ENCODE peak calls at places on chromosomes 16 and 17, in six cellular contexts. One of them, this sample, is unnamed.

GRCh38 chr17:57256708-57257112 is 387 bp downstream of the MSI2 start:
- DNase-seq in A549: peak; percentile 33
- DNase-seq in GM12878: no peak
- DNase-seq in K562: peak; percentile 51
- DNase-seq in endothelial cell of umbilical vein: peak; percentile 33
- DNase-seq in HepG2: no peak
- DNase-seq in this sample: peak; percentile 46

GRCh38 chr17:18119166-18119745 is 10.7 kb downstream of the MYO15A start:
- DNase-seq in A549: no peak
- DNase-seq in GM12878: no peak
- DNase-seq in K562: no peak
- DNase-seq in endothelial cell of umbilical vein: no peak
- DNase-seq in HepG2: no peak
- DNase-seq in this sample: no peak

GRCh38 chr16:49748322-49748721 is 107.6 kb downstream of the ZNF423 start:
- DNase-seq in A549: no peak
- DNase-seq in GM12878: no peak
- DNase-seq in K562: no peak
- DNase-seq in endothelial cell of umbilical vein: no peak
- DNase-seq in HepG2: no peak
- DNase-seq in this sample: no peak

GRCh38 chr16:49116873-49117272 is 164.8 kb downstream of the CBLN1 start:
- DNase-seq in A549: no peak
- DNase-seq in GM12878: no peak
- DNase-seq in K562: no peak
- DNase-seq in endothelial cell of umbilical vein: no peak
- DNase-seq in HepG2: no peak
- DNase-seq in this sample: no peak

GRCh38 chr17:46832945-46833839 is 14.7 kb upstream of the WNT3 start:
- DNase-seq in A549: no peak
- DNase-seq in GM12878: no peak
- DNase-seq in K562: peak; percentile 40
- DNase-seq in endothelial cell of umbilical vein: no peak
- DNase-seq in HepG2: peak; percentile 57
- DNase-seq in this sample: no peak

GRCh38 chr17:21302711-21303425 is 18.4 kb downstream of the MAP2K3 start:
- DNase-seq in A549: no peak
- DNase-seq in GM12878: no peak
- DNase-seq in K562: no peak
- DNase-seq in endothelial cell of umbilical vein: peak; percentile 2
- DNase-seq in HepG2: no peak
- DNase-seq in this sample: no peak

GRCh38 chr16:30567991-30568638 is 3.4 kb downstream of the ZNF688 start:
- DNase-seq in A549: peak; percentile 78
- DNase-seq in GM12878: peak; percentile 66
- DNase-seq in K562: no peak
- DNase-seq in endothelial cell of umbilical vein: no peak
- DNase-seq in HepG2: peak; percentile 62
- DNase-seq in this sample: peak; percentile 88

GRCh38 chr17:82801377-82801970 is 38.3 kb downstream of the ZNF750 start:
- DNase-seq in A549: no peak
- DNase-seq in GM12878: no peak
- DNase-seq in K562: no peak
- DNase-seq in endothelial cell of umbilical vein: no peak
- DNase-seq in HepG2: no peak
- DNase-seq in this sample: no peak

GRCh38 chr16:30533748-30534367 is 800 bp downstream of the ZNF747 start:
- DNase-seq in A549: no peak
- DNase-seq in GM12878: no peak
- DNase-seq in K562: no peak
- DNase-seq in endothelial cell of umbilical vein: no peak
- DNase-seq in HepG2: no peak
- DNase-seq in this sample: peak; percentile 57

GRCh38 chr16:54585966-54586365 is 299.4 kb upstream of the IRX3 start:
- DNase-seq in A549: no peak
- DNase-seq in GM12878: no peak
- DNase-seq in K562: no peak
- DNase-seq in endothelial cell of umbilical vein: no peak
- DNase-seq in HepG2: no peak
- DNase-seq in this sample: no peak

GRCh38 chr17:14833201-14833773 is 431.8 kb downstream of the PMP22 start:
- DNase-seq in A549: no peak
- DNase-seq in GM12878: no peak
- DNase-seq in K562: no peak
- DNase-seq in endothelial cell of umbilical vein: no peak
- DNase-seq in HepG2: no peak
- DNase-seq in this sample: peak; percentile 46

GRCh38 chr16:70652322-70652721 is 6.0 kb downstream of the IL34 start:
- DNase-seq in A549: no peak
- DNase-seq in GM12878: no peak
- DNase-seq in K562: no peak
- DNase-seq in endothelial cell of umbilical vein: peak; percentile 18
- DNase-seq in HepG2: no peak
- DNase-seq in this sample: no peak

GRCh38 chr17:61723183-61723582 is 132.2 kb upstream of the NACA2 start:
- DNase-seq in A549: no peak
- DNase-seq in GM12878: no peak
- DNase-seq in K562: no peak
- DNase-seq in endothelial cell of umbilical vein: no peak
- DNase-seq in HepG2: peak; percentile 24
- DNase-seq in this sample: no peak

GRCh38 chr17:81738801-81739393 is 26.8 kb downstream of the SLC25A10 start:
- DNase-seq in A549: no peak
- DNase-seq in GM12878: no peak
- DNase-seq in K562: no peak
- DNase-seq in endothelial cell of umbilical vein: no peak
- DNase-seq in HepG2: no peak
- DNase-seq in this sample: no peak

GRCh38 chr17:64183815-64184397 is 54.0 kb upstream of the ERN1 start:
- DNase-seq in A549: no peak
- DNase-seq in GM12878: no peak
- DNase-seq in K562: no peak
- DNase-seq in endothelial cell of umbilical vein: peak; percentile 6
- DNase-seq in HepG2: no peak
- DNase-seq in this sample: peak; percentile 45

GRCh38 chr17:694239-694638 is 20.4 kb downstream of the VPS53 start:
- DNase-seq in A549: peak; percentile 89
- DNase-seq in GM12878: no peak
- DNase-seq in K562: no peak
- DNase-seq in endothelial cell of umbilical vein: peak; percentile 78
- DNase-seq in HepG2: no peak
- DNase-seq in this sample: no peak

GRCh38 chr16:64983226-64983625 is 138.6 kb downstream of the CDH11 start:
- DNase-seq in A549: no peak
- DNase-seq in GM12878: no peak
- DNase-seq in K562: no peak
- DNase-seq in endothelial cell of umbilical vein: no peak
- DNase-seq in HepG2: no peak
- DNase-seq in this sample: no peak

GRCh38 chr16:2040031-2040430 is 7.6 kb downstream of the NTHL1 start:
- DNase-seq in A549: no peak
- DNase-seq in GM12878: no peak
- DNase-seq in K562: no peak
- DNase-seq in endothelial cell of umbilical vein: no peak
- DNase-seq in HepG2: no peak
- DNase-seq in this sample: no peak

GRCh38 chr16:66832661-66833305 is 2.0 kb upstream of the NAE1 start:
- DNase-seq in A549: no peak
- DNase-seq in GM12878: no peak
- DNase-seq in K562: no peak
- DNase-seq in endothelial cell of umbilical vein: no peak
- DNase-seq in HepG2: no peak
- DNase-seq in this sample: peak; percentile 28

GRCh38 chr17:61813211-61813610 is 50.1 kb downstream of the BRIP1 start:
- DNase-seq in A549: no peak
- DNase-seq in GM12878: no peak
- DNase-seq in K562: no peak
- DNase-seq in endothelial cell of umbilical vein: no peak
- DNase-seq in HepG2: no peak
- DNase-seq in this sample: no peak

GRCh38 chr16:50668368-50669008 is 12.6 kb downstream of the SNX20 start:
- DNase-seq in A549: no peak
- DNase-seq in GM12878: no peak
- DNase-seq in K562: no peak
- DNase-seq in endothelial cell of umbilical vein: no peak
- DNase-seq in HepG2: peak; percentile 46
- DNase-seq in this sample: no peak

GRCh38 chr17:80487511-80487910 is 11.1 kb upstream of the NPTX1 start:
- DNase-seq in A549: no peak
- DNase-seq in GM12878: no peak
- DNase-seq in K562: no peak
- DNase-seq in endothelial cell of umbilical vein: no peak
- DNase-seq in HepG2: no peak
- DNase-seq in this sample: no peak

GRCh38 chr17:55642741-55643140 is 79.9 kb downstream of the TMEM100 start:
- DNase-seq in A549: no peak
- DNase-seq in GM12878: no peak
- DNase-seq in K562: no peak
- DNase-seq in endothelial cell of umbilical vein: no peak
- DNase-seq in HepG2: no peak
- DNase-seq in this sample: peak; percentile 12

GRCh38 chr17:9470171-9470570 is 105.4 kb downstream of the STX8 start:
- DNase-seq in A549: no peak
- DNase-seq in GM12878: peak; percentile 25
- DNase-seq in K562: no peak
- DNase-seq in endothelial cell of umbilical vein: peak; percentile 46
- DNase-seq in HepG2: no peak
- DNase-seq in this sample: peak; percentile 36

GRCh38 chr17:72219824-72220473 is 99.1 kb downstream of the SOX9 start:
- DNase-seq in A549: no peak
- DNase-seq in GM12878: no peak
- DNase-seq in K562: no peak
- DNase-seq in endothelial cell of umbilical vein: no peak
- DNase-seq in HepG2: no peak
- DNase-seq in this sample: no peak
- TF ChIP-seq MAX in A549: no peak
- TF ChIP-seq MAX in GM12878: no peak
- TF ChIP-seq MAX in K562: no peak
- TF ChIP-seq MAX in endothelial cell of umbilical vein: no peak
- TF ChIP-seq MAX in HepG2: no peak
- TF ChIP-seq MAX in this sample: no peak

DNA sequence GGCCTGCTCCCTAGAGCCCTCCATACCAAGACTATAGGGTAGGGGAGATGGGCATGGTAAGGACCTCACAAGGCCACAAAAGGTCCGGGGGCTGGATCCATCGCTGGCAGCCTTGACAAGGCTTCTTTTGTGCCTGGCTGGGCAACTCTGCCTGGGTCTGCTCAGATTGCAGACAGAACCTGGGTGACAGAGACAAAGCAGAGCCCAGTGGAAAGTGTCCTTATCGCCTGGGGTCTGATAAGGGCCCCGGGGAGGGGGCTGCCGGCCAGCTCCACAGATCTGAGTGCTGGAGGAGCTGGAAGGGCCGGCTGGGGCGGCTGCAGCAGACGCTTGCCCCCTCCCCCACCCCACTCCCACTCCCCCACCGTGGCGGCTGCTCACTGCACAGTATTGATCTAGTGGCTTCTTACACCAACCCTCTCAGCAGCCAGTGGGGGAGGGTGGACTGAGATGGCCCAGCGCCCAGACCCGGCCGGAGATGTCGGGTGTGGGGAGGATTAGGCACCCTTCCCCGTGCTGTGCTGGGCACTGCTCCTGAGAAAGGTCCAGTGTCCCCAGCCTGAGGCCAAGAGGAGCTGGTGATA is 7.2 kb downstream of the MMP15 start:
- DNase-seq in A549: no peak
- DNase-seq in GM12878: no peak
- DNase-seq in K562: peak; percentile 62
- DNase-seq in endothelial cell of umbilical vein: no peak
- DNase-seq in HepG2: no peak
- DNase-seq in this sample: no peak
- TF ChIP-seq MYC in A549: no peak
- TF ChIP-seq MYC in GM12878: no peak
- TF ChIP-seq MYC in K562: no peak
- TF ChIP-seq MYC in endothelial cell of umbilical vein: no peak
- TF ChIP-seq MYC in HepG2: no peak
- TF ChIP-seq MYC in this sample: no peak

GRCh38 chr16:928526-928925 is 42.3 kb downstream of the LMF1 start:
- DNase-seq in A549: no peak
- DNase-seq in GM12878: no peak
- DNase-seq in K562: no peak
- DNase-seq in endothelial cell of umbilical vein: no peak
- DNase-seq in HepG2: no peak
- DNase-seq in this sample: no peak

GRCh38 chr16:927406-927805 is 43.4 kb downstream of the LMF1 start:
- DNase-seq in A549: no peak
- DNase-seq in GM12878: no peak
- DNase-seq in K562: no peak
- DNase-seq in endothelial cell of umbilical vein: no peak
- DNase-seq in HepG2: no peak
- DNase-seq in this sample: no peak

GRCh38 chr16:926715-927114 is 44.1 kb downstream of the LMF1 start:
- DNase-seq in A549: no peak
- DNase-seq in GM12878: no peak
- DNase-seq in K562: no peak
- DNase-seq in endothelial cell of umbilical vein: no peak
- DNase-seq in HepG2: no peak
- DNase-seq in this sample: no peak

GRCh38 chr16:929227-929669 is 41.5 kb downstream of the LMF1 start:
- DNase-seq in A549: no peak
- DNase-seq in GM12878: no peak
- DNase-seq in K562: no peak
- DNase-seq in endothelial cell of umbilical vein: no peak
- DNase-seq in HepG2: no peak
- DNase-seq in this sample: no peak

DNA sequence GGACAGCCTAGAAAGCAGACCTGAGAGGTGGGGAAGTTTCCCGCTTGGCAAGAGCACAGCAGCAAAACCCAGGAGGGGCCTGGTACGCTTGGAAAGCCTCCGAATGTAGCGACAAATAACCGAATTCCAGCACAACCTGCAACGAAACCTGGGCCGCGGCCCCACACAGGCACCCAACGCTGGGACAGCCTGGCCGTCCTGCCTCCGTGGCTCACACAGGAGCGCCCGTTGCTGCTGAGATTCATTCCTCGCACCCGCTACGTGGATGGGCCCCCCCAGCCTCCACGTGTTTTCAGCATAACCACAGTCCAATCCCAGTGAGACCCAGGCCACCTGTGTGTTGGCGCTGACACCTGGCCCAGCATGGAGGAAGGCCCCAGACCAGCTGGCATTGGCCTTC is 42.9 kb downstream of the LMF1 start:
- DNase-seq in A549: no peak
- DNase-seq in GM12878: no peak
- DNase-seq in K562: no peak
- DNase-seq in endothelial cell of umbilical vein: no peak
- DNase-seq in HepG2: no peak
- DNase-seq in this sample: no peak
- TF ChIP-seq MAX in A549: no peak
- TF ChIP-seq MAX in GM12878: no peak
- TF ChIP-seq MAX in K562: no peak
- TF ChIP-seq MAX in endothelial cell of umbilical vein: no peak
- TF ChIP-seq MAX in HepG2: no peak
- TF ChIP-seq MAX in this sample: no peak

GRCh38 chr17:42596386-42596785 is 12.8 kb downstream of the RETREG3 start:
- DNase-seq in A549: no peak
- DNase-seq in GM12878: no peak
- DNase-seq in K562: no peak
- DNase-seq in endothelial cell of umbilical vein: no peak
- DNase-seq in HepG2: no peak
- DNase-seq in this sample: no peak

GRCh38 chr17:42586514-42587230 is 9.1 kb upstream of the PSMC3IP start:
- DNase-seq in A549: no peak
- DNase-seq in GM12878: no peak
- DNase-seq in K562: no peak
- DNase-seq in endothelial cell of umbilical vein: no peak
- DNase-seq in HepG2: no peak
- DNase-seq in this sample: no peak

GRCh38 chr17:42591411-42591810 is 13.9 kb upstream of the PSMC3IP start:
- DNase-seq in A549: no peak
- DNase-seq in GM12878: no peak
- DNase-seq in K562: no peak
- DNase-seq in endothelial cell of umbilical vein: no peak
- DNase-seq in HepG2: no peak
- DNase-seq in this sample: no peak
- TF ChIP-seq MYC in A549: no peak
- TF ChIP-seq MYC in GM12878: no peak
- TF ChIP-seq MYC in K562: no peak
- TF ChIP-seq MYC in endothelial cell of umbilical vein: no peak
- TF ChIP-seq MYC in HepG2: no peak
- TF ChIP-seq MYC in this sample: no peak

This sample was measured in NB4.